ENCODE peak calls at places on chromosomes 11 and 22, in eight cellular contexts. T, M, O, E, V, N, C and S are unnamed samples.

GRCh38 chr22:20249797-20250354 is 18.2 kb downstream of the RTN4R start:
- DNase-seq in T (no peak), M (no peak), O (no peak), E (no peak), V (no peak), N (no peak), C (no peak), S (no peak)

GRCh38 chr22:41050873-41051272 is 41.5 kb upstream of the EP300 start:
- DNase-seq in T (no peak), M (no peak), O (no peak), E (no peak), V (no peak), N (no peak), C (no peak), S (no peak)

GRCh38 chr11:26331911-26332571 is at the start of gene ANO3:
- DNase-seq in T (peak; percentile 55), M (peak; percentile 30), O (peak; percentile 18), E (peak; percentile 70), V (peak; percentile 30), N (no peak), C (peak; percentile 87), S (no peak)

GRCh38 chr11:78961938-78962701 is 387.5 kb upstream of the NARS2 start:
- DNase-seq in T (no peak), M (no peak), O (no peak), E (no peak), V (no peak), N (no peak), C (peak; percentile 79), S (no peak)

GRCh38 chr22:44578115-44578457 is 80.1 kb upstream of the RTL6 start:
- DNase-seq in T (no peak), M (no peak), O (no peak), E (no peak), V (no peak), N (no peak), C (no peak), S (no peak)

GRCh38 chr11:121300313-121300971 is 7.9 kb downstream of the SC5D start:
- DNase-seq in T (no peak), M (no peak), O (no peak), E (no peak), V (no peak), N (no peak), C (no peak), S (no peak)

GRCh38 chr11:70142171-70142875 is 60.8 kb upstream of the FADD start:
- DNase-seq in T (no peak), M (peak; percentile 75), O (no peak), E (peak; percentile 51), V (no peak), N (no peak), C (no peak), S (peak; percentile 78)

GRCh38 chr11:120555433-120555773 is 43.9 kb downstream of the GRIK4 start:
- DNase-seq in T (no peak), M (no peak), O (no peak), E (no peak), V (no peak), N (no peak), C (no peak), S (no peak)

GRCh38 chr22:40196628-40197027 is 18.9 kb downstream of the TNRC6B start:
- DNase-seq in T (no peak), M (no peak), O (no peak), E (peak; percentile 6), V (no peak), N (no peak), C (no peak), S (no peak)

GRCh38 chr22:30206964-30207363 is 39.6 kb downstream of the LIF start:
- DNase-seq in T (no peak), M (peak; percentile 98), O (no peak), E (peak; percentile 80), V (no peak), N (no peak), C (peak; percentile 85), S (peak; percentile 78)

GRCh38 chr22:36406721-36407120 is 19.0 kb upstream of the MYH9 start:
- DNase-seq in T (no peak), M (no peak), O (no peak), E (no peak), V (no peak), N (no peak), C (no peak), S (no peak)

GRCh38 chr11:73556966-73557365 is 40.9 kb downstream of the FAM168A start:
- DNase-seq in T (no peak), M (no peak), O (no peak), E (no peak), V (no peak), N (no peak), C (no peak), S (no peak)

GRCh38 chr11:44978961-44979331 is 28.3 kb upstream of the TP53I11 start:
- DNase-seq in T (no peak), M (no peak), O (no peak), E (peak; percentile 63), V (no peak), N (no peak), C (peak; percentile 66), S (peak; percentile 69)

GRCh38 chr11:10108901-10109665 is 184.9 kb downstream of the SBF2 start:
- DNase-seq in T (no peak), M (no peak), O (peak; percentile 55), E (no peak), V (no peak), N (no peak), C (no peak), S (no peak)

GRCh38 chr11:126776125-126776524 is 224.4 kb downstream of the KIRREL3 start:
- DNase-seq in T (no peak), M (no peak), O (no peak), E (no peak), V (no peak), N (no peak), C (no peak), S (no peak)

GRCh38 chr11:61158691-61159381 is 2.4 kb downstream of the VPS37C start:
- DNase-seq in T (no peak), M (no peak), O (peak; percentile 43), E (no peak), V (no peak), N (no peak), C (no peak), S (peak; percentile 70)

GRCh38 chr22:46626911-46627805 is 7.0 kb downstream of the GRAMD4 start:
- DNase-seq in T (no peak), M (peak; percentile 25), O (no peak), E (no peak), V (peak; percentile 13), N (no peak), C (peak; percentile 69), S (no peak)